ENCODE peak calls at places on chromosomes 6 and 20, in nine cellular contexts. P, D, S, K, X, V, C, A and Z are unnamed samples.

GRCh38 chr6:136579800-136580199 is 29.6 kb upstream of the MAP7 start:
- DNase-seq in P (no peak), S (no peak), V (peak; percentile 14), C (no peak), X (no peak), D (no peak), K (no peak), A (no peak), Z (no peak)

GRCh38 chr6:163457637-163458561 is 43.4 kb downstream of the QKI start:
- DNase-seq in K (no peak), S (no peak), X (no peak), C (peak; percentile 79), P (no peak), D (no peak), V (peak; percentile 95), A (no peak), Z (no peak)

GRCh38 chr6:72940265-72940664 is 285.0 kb downstream of the KHDC1L start:
- DNase-seq in S (no peak), A (no peak), C (no peak), V (peak; percentile 20), P (no peak), X (no peak), D (no peak), K (no peak), Z (no peak)

GRCh38 chr6:71012871-71013456 is 56.1 kb upstream of the B3GAT2 start:
- DNase-seq in A (no peak), X (peak; percentile 61), P (no peak), K (no peak), C (peak; percentile 2), S (peak; percentile 67), D (peak; percentile 50), V (peak; percentile 66), Z (no peak)

GRCh38 chr20:38043512-38044300 is 10.2 kb downstream of the RPRD1B start:
- DNase-seq in P (no peak), C (peak; percentile 73), X (no peak), S (no peak), V (peak; percentile 91), A (no peak), K (no peak), D (no peak), Z (no peak)

GRCh38 chr6:47413752-47414516 is 63.7 kb upstream of the CD2AP start:
- DNase-seq in A (no peak), D (peak; percentile 33), K (no peak), S (peak; percentile 82), X (peak; percentile 60), P (no peak), C (no peak), V (peak; percentile 73), Z (no peak)

GRCh38 chr6:1701668-1702353 is 92.1 kb downstream of the FOXC1 start:
- DNase-seq in A (no peak), D (no peak), S (no peak), K (no peak), C (no peak), P (no peak), V (peak; percentile 98), X (peak; percentile 24), Z (no peak)

GRCh38 chr20:41173161-41173721 is 35.9 kb downstream of the PLCG1 start:
- DNase-seq in A (peak; percentile 91), C (no peak), D (peak; percentile 56), X (peak; percentile 83), P (peak; percentile 62), K (peak; percentile 44), S (peak; percentile 88), V (peak; percentile 79), Z (peak; percentile 92)

GRCh38 chr20:48531505-48531904 is 296.3 kb downstream of the PREX1 start:
- DNase-seq in V (no peak), K (no peak), C (no peak), S (no peak), X (no peak), P (no peak), A (no peak), D (no peak), Z (no peak)

GRCh38 chr6:147176795-147177194 is 27.4 kb upstream of the STXBP5 start:
- DNase-seq in K (no peak), A (no peak), S (no peak), X (no peak), C (no peak), P (no peak), V (no peak), D (no peak), Z (no peak)

GRCh38 chr6:157503018-157503747 is 122.2 kb downstream of the ZDHHC14 start:
- DNase-seq in D (no peak), P (no peak), C (no peak), K (no peak), S (no peak), A (no peak), V (no peak), X (no peak), Z (no peak)

GRCh38 chr6:3309391-3310050 is 50.8 kb downstream of the PSMG4 start:
- DNase-seq in C (no peak), P (no peak), V (no peak), K (no peak), A (no peak), D (peak; percentile 36), S (no peak), X (no peak), Z (no peak)

GRCh38 chr6:84847349-84848160 is 83.2 kb upstream of the TBX18 start:
- DNase-seq in X (peak; percentile 10), S (no peak), D (no peak), K (no peak), C (no peak), V (peak; percentile 45), P (no peak), A (no peak), Z (no peak)

GRCh38 chr6:116557863-116558262 is 4.3 kb downstream of the CALHM4 start:
- DNase-seq in D (no peak), C (peak; percentile 92), K (no peak), A (no peak), V (peak; percentile 98), P (no peak), X (no peak), S (no peak), Z (no peak)

GRCh38 chr6:150685860-150686259 is 86.2 kb downstream of the PLEKHG1 start:
- DNase-seq in P (no peak), A (no peak), S (no peak), K (no peak), V (peak; percentile 43), D (peak; percentile 22), C (no peak), X (peak; percentile 77), Z (peak; percentile 56)

GRCh38 chr6:24847402-24847801 is 48.7 kb upstream of the ARMH2 start:
- DNase-seq in C (no peak), S (no peak), P (no peak), A (no peak), V (no peak), D (no peak), X (no peak), K (no peak), Z (peak; percentile 73)